ENCODE peak calls at places on chromosomes 11 and 22, in eight cellular contexts. P is cardiac muscle cell, M is EL, Y is cerebellar cortex, A is GOT3, R is right lobe of liver, D is hypothalamus, L is glomerular endothelial cell. I is an unnamed sample.
A peak's percentile ranks its signal among the peaks of the same experiment; 100 is the strongest.

GRCh38 chr11:73654482-73655021 is 8.2 kb downstream of the PLEKHB1 start:
- DNase-seq in P (no peak), M (no peak), Y (no peak), A (no peak), R (peak; percentile 37), D (no peak), L (no peak), I (no peak)

GRCh38 chr11:122393209-122393850 is 262.2 kb upstream of the UBASH3B start:
- DNase-seq in P (no peak), M (no peak), Y (no peak), A (no peak), R (no peak), D (no peak), L (no peak), I (no peak)

GRCh38 chr22:30606455-30607299 is at the start of gene TCN2:
- DNase-seq in P (peak; percentile 83), M (peak; percentile 83), Y (peak; percentile 50), A (no peak), R (peak; percentile 73), D (peak; percentile 63), L (no peak), I (peak; percentile 71)

GRCh38 chr11:2368851-2369180 is 8.3 kb upstream of the CD81 start:
- DNase-seq in P (no peak), M (no peak), Y (no peak), A (no peak), R (no peak), D (no peak), L (no peak), I (no peak)

GRCh38 chr22:44360686-44361381 is 48.1 kb upstream of the SHISAL1 start:
- DNase-seq in P (no peak), M (peak; percentile 92), Y (no peak), A (peak; percentile 88), R (peak; percentile 12), D (no peak), L (no peak), I (no peak)

GRCh38 chr22:23784215-23784732 is 2.5 kb upstream of the SMARCB1 start:
- DNase-seq in P (no peak), M (peak; percentile 76), Y (no peak), A (no peak), R (peak; percentile 69), D (no peak), L (no peak), I (no peak)

GRCh38 chr22:21564411-21564810 is 3.1 kb upstream of the UBE2L3 start:
- DNase-seq in P (no peak), M (no peak), Y (no peak), A (no peak), R (no peak), D (no peak), L (no peak), I (no peak)

GRCh38 chr11:82980292-82980691 is 78.8 kb downstream of the DDIAS start:
- DNase-seq in P (no peak), M (peak; percentile 92), Y (no peak), A (no peak), R (no peak), D (no peak), L (peak; percentile 68), I (no peak)

GRCh38 chr11:45527898-45528297 is 137.5 kb downstream of the CHST1 start:
- DNase-seq in P (no peak), M (no peak), Y (no peak), A (no peak), R (no peak), D (no peak), L (no peak), I (no peak)

GRCh38 chr22:20750461-20751184 is 23.3 kb upstream of the SERPIND1 start:
- DNase-seq in P (peak; percentile 22), M (peak; percentile 85), Y (peak; percentile 49), A (no peak), R (peak; percentile 78), D (no peak), L (peak; percentile 47), I (peak; percentile 29)